ENCODE peak calls at places on chromosomes 11 and 22, in four cellular contexts. C, S, M and R are unnamed samples.

GRCh38 chr11:62980133-62980760 is 4.5 kb downstream of the SLC22A6 start:
- DNase-seq in C (no peak), S (no peak), M (no peak), R (no peak)

GRCh38 chr11:19498986-19499669 is 213.5 kb upstream of the NAV2 start:
- DNase-seq in C (peak; percentile 84), S (no peak), M (no peak), R (no peak)

GRCh38 chr11:20459865-20460264 is 72.3 kb downstream of the PRMT3 start:
- DNase-seq in C (no peak), S (no peak), M (no peak), R (no peak)

GRCh38 chr11:46247664-46248063 is 29.8 kb upstream of the CREB3L1 start:
- DNase-seq in C (no peak), S (no peak), M (no peak), R (no peak)

GRCh38 chr11:60924110-60924905 is at the start of gene TMEM132A:
- DNase-seq in C (no peak), S (no peak), M (no peak), R (no peak)

GRCh38 chr11:69242583-69242940 is 51.4 kb upstream of the MYEOV start:
- DNase-seq in C (no peak), S (no peak), M (no peak), R (no peak)

GRCh38 chr22:17974703-17975372 is 49.5 kb downstream of the MICAL3 start:
- DNase-seq in C (no peak), S (no peak), M (no peak), R (no peak)

GRCh38 chr22:42704896-42705295 is 15.8 kb downstream of the A4GALT start:
- DNase-seq in C (no peak), S (no peak), M (no peak), R (no peak)

GRCh38 chr11:93737904-93738612 is 3.2 kb downstream of the TAF1D start:
- DNase-seq in C (no peak), S (no peak), M (no peak), R (no peak)

GRCh38 chr22:49754674-49755590 is 72.7 kb downstream of the BRD1 start:
- DNase-seq in C (no peak), S (no peak), M (no peak), R (no peak)

GRCh38 chr11:134616048-134616447 is 204.0 kb upstream of the B3GAT1 start:
- DNase-seq in C (no peak), S (no peak), M (no peak), R (no peak)

GRCh38 chr11:125289419-125290088 is 125.0 kb downstream of the PKNOX2 start:
- DNase-seq in C (no peak), S (no peak), M (no peak), R (no peak)

GRCh38 chr22:36294801-36295200 is 41.9 kb downstream of the APOL1 start:
- DNase-seq in C (no peak), S (no peak), M (no peak), R (no peak)

GRCh38 chr11:17741487-17741886 is 6.9 kb downstream of the KCNC1 start:
- DNase-seq in C (no peak), S (no peak), M (no peak), R (no peak)

GRCh38 chr11:15590131-15590530 is 475.4 kb downstream of the INSC start:
- DNase-seq in C (no peak), S (no peak), M (no peak), R (no peak)

GRCh38 chr11:125274774-125275173 is 110.2 kb downstream of the PKNOX2 start:
- DNase-seq in C (no peak), S (no peak), M (no peak), R (no peak)

GRCh38 chr22:24580276-24580675 is 12.6 kb downstream of the LRRC75B start:
- DNase-seq in C (no peak), S (no peak), M (no peak), R (no peak)

GRCh38 chr11:124405611-124406010 is 6.8 kb upstream of the OR8B3 start:
- DNase-seq in C (no peak), S (no peak), M (no peak), R (no peak)

GRCh38 chr11:134038897-134039470 is 29.9 kb upstream of the JAM3 start:
- DNase-seq in C (no peak), S (no peak), M (no peak), R (no peak)

GRCh38 chr11:19698493-19699292 is 13.9 kb upstream of the NAV2 start:
- DNase-seq in C (no peak), S (no peak), M (no peak), R (no peak)

GRCh38 chr11:48058064-48058463 is 77.7 kb downstream of the PTPRJ start:
- DNase-seq in C (no peak), S (no peak), M (no peak), R (no peak)

GRCh38 chr11:72314199-72314598 is 70.2 kb upstream of the PHOX2A start:
- DNase-seq in C (no peak), S (no peak), M (no peak), R (no peak)

GRCh38 chr11:78800089-78800690 is 225.5 kb upstream of the NARS2 start:
- DNase-seq in C (no peak), S (no peak), M (no peak), R (no peak)

GRCh38 chr11:63888170-63889086 is 28.5 kb downstream of the RCOR2 start:
- DNase-seq in C (no peak), S (peak; percentile 57), M (peak; percentile 29), R (peak; percentile 33)